ENCODE peak calls at places on chromosomes 4 and X, in eight cellular contexts. N is OCI-LY7, G is NB4, V is SK-N-DZ, R is fibroblast of gingiva, Q is activated gamma-delta T cell treated with Interleukin-2 at 50 U/mL for 16 hours, O is amygdala, C is heart right ventricle. L is an unnamed sample.

GRCh38 chr4:62162606-62163005 is 962.5 kb downstream of the ADGRL3 start:
- DNase-seq in N (no peak), G (no peak), V (no peak), R (no peak), Q (no peak), O (no peak), C (no peak), L (no peak)

GRCh38 chrX:25204182-25204581 is 188.4 kb upstream of the ARX start:
- DNase-seq in N (no peak), G (no peak), V (peak), R (no peak), Q (no peak), O (no peak), C (no peak), L (no peak)

GRCh38 chr4:32030406-32030805 is 1310.2 kb downstream of the PCDH7 start:
- DNase-seq in N (no peak), G (no peak), V (no peak), R (no peak), Q (no peak), O (no peak), C (no peak), L (no peak)

GRCh38 chr4:114021445-114021844 is 42.0 kb upstream of the ARSJ start:
- DNase-seq in N (no peak), G (no peak), V (no peak), R (no peak), Q (no peak), O (no peak), C (no peak), L (no peak)

GRCh38 chrX:23907496-23908218 is at the start of the genes APOO and CXorf58:
- DNase-seq in N (peak), G (peak), V (peak), R (peak), Q (peak), O (peak), C (peak), L (peak)

GRCh38 chr4:38076153-38076669 is 116.0 kb downstream of the PTTG2 start:
- DNase-seq in N (no peak), G (peak), V (no peak), R (no peak), Q (no peak), O (no peak), C (no peak), L (no peak)

GRCh38 chr4:10456270-10457254 is 664 bp downstream of the ZNF518B start:
- DNase-seq in N (peak), G (peak), V (peak), R (peak), Q (peak), O (no peak), C (peak), L (no peak)

GRCh38 chr4:88630756-88631155 is 38.5 kb downstream of the HERC3 start:
- DNase-seq in N (no peak), G (no peak), V (no peak), R (peak), Q (no peak), O (no peak), C (no peak), L (no peak)

GRCh38 chrX:110021180-110022022 is 18.5 kb downstream of the TMEM164 start:
- DNase-seq in N (no peak), G (no peak), V (no peak), R (peak), Q (no peak), O (no peak), C (no peak), L (no peak)

GRCh38 chrX:45191820-45192409 is 8.8 kb downstream of the DIPK2B start:
- DNase-seq in N (no peak), G (no peak), V (no peak), R (no peak), Q (no peak), O (peak), C (peak), L (peak)

GRCh38 chr4:47774078-47774477 is 63.8 kb downstream of the CORIN start:
- DNase-seq in N (no peak), G (no peak), V (no peak), R (no peak), Q (no peak), O (no peak), C (no peak), L (no peak)

GRCh38 chr4:47525154-47525819 is 40.2 kb downstream of the ATP10D start:
- DNase-seq in N (no peak), G (no peak), V (no peak), R (peak), Q (no peak), O (no peak), C (no peak), L (no peak)

GRCh38 chr4:64584981-64585557 is 175.8 kb upstream of the TECRL start:
- DNase-seq in N (peak), G (peak), V (peak), R (no peak), Q (no peak), O (no peak), C (no peak), L (peak)

GRCh38 chr4:81687470-81687869 is 215.8 kb upstream of the RASGEF1B start:
- DNase-seq in N (no peak), G (no peak), V (no peak), R (no peak), Q (no peak), O (no peak), C (no peak), L (no peak)

GRCh38 chrX:37786666-37787337 is 6.9 kb downstream of the CYBB start:
- DNase-seq in N (peak), G (peak), V (no peak), R (no peak), Q (no peak), O (no peak), C (no peak), L (no peak)

GRCh38 chrX:123989235-123989634 is 27.7 kb downstream of the STAG2 start:
- DNase-seq in N (no peak), G (no peak), V (no peak), R (no peak), Q (no peak), O (no peak), C (no peak), L (no peak)

GRCh38 chr4:81378398-81378797 is 93.3 kb downstream of the RASGEF1B start:
- DNase-seq in N (no peak), G (no peak), V (no peak), R (peak), Q (no peak), O (no peak), C (no peak), L (no peak)

GRCh38 chr4:56388311-56388710 is 1.0 kb upstream of the AASDH start:
- DNase-seq in N (peak), G (peak), V (no peak), R (no peak), Q (no peak), O (no peak), C (no peak), L (no peak)

GRCh38 chr4:5474756-5475155 is 233.6 kb downstream of the EVC2 start:
- DNase-seq in N (no peak), G (no peak), V (no peak), R (no peak), Q (no peak), O (no peak), C (no peak), L (no peak)

GRCh38 chr4:76689079-76689817 is 208.7 kb downstream of the SOWAHB start:
- DNase-seq in N (no peak), G (no peak), V (peak), R (peak), Q (no peak), O (no peak), C (peak), L (no peak)

GRCh38 chr4:80340036-80340435 is 4.5 kb downstream of the CFAP299 start:
- DNase-seq in N (no peak), G (no peak), V (no peak), R (peak), Q (no peak), O (no peak), C (no peak), L (no peak)

GRCh38 chrX:112197845-112198244 is 115.3 kb upstream of the TRPC5 start:
- DNase-seq in N (no peak), G (no peak), V (no peak), R (no peak), Q (no peak), O (no peak), C (no peak), L (no peak)